ENCODE peak calls at places on chromosomes 11 and 22, in five cellular contexts. One of them, this sample, is unnamed.

GRCh38 chr11:33987975-33988580 is 63.5 kb upstream of the CAPRIN1 start:
- DNase-seq in BJ: no peak
- DNase-seq in left ventricle myocardium inferior: peak
- DNase-seq in A673: peak
- DNase-seq in AG10803: peak
- DNase-seq in this sample: peak

GRCh38 chr11:65476632-65477270 is 22.1 kb upstream of the MALAT1 start:
- DNase-seq in BJ: no peak
- DNase-seq in left ventricle myocardium inferior: no peak
- DNase-seq in A673: no peak
- DNase-seq in AG10803: no peak
- DNase-seq in this sample: no peak

GRCh38 chr11:44179173-44179572 is 83.7 kb downstream of the EXT2 start:
- DNase-seq in BJ: peak
- DNase-seq in AG10803: peak
- DNase-seq in A673: peak
- DNase-seq in left ventricle myocardium inferior: no peak
- DNase-seq in this sample: peak

GRCh38 chr11:13238879-13239514 is 38.6 kb upstream of the BMAL1 start:
- DNase-seq in left ventricle myocardium inferior: peak
- DNase-seq in A673: peak
- DNase-seq in AG10803: peak
- DNase-seq in BJ: no peak
- DNase-seq in this sample: peak

GRCh38 chr11:108733479-108734116 is 68.7 kb downstream of the DDX10 start:
- DNase-seq in A673: peak
- DNase-seq in AG10803: peak
- DNase-seq in left ventricle myocardium inferior: no peak
- DNase-seq in BJ: peak
- DNase-seq in this sample: peak

GRCh38 chr11:33564856-33565453 is 135.7 kb downstream of the C11orf91 start:
- DNase-seq in A673: no peak
- DNase-seq in left ventricle myocardium inferior: no peak
- DNase-seq in BJ: no peak
- DNase-seq in AG10803: no peak
- DNase-seq in this sample: no peak

GRCh38 chr22:49699928-49700498 is 127.7 kb downstream of the BRD1 start:
- DNase-seq in A673: no peak
- DNase-seq in left ventricle myocardium inferior: no peak
- DNase-seq in AG10803: no peak
- DNase-seq in BJ: no peak
- DNase-seq in this sample: no peak

GRCh38 chr11:134126197-134126822 is 57.4 kb downstream of the JAM3 start:
- DNase-seq in A673: no peak
- DNase-seq in left ventricle myocardium inferior: no peak
- DNase-seq in BJ: peak
- DNase-seq in AG10803: peak
- DNase-seq in this sample: peak

GRCh38 chr22:27213766-27214581 is 556.6 kb downstream of the MIAT start:
- DNase-seq in BJ: no peak
- DNase-seq in A673: no peak
- DNase-seq in AG10803: peak
- DNase-seq in left ventricle myocardium inferior: peak
- DNase-seq in this sample: peak

GRCh38 chr11:14636119-14636518 is 7.5 kb upstream of the PDE3B start:
- DNase-seq in A673: no peak
- DNase-seq in AG10803: no peak
- DNase-seq in BJ: no peak
- DNase-seq in left ventricle myocardium inferior: no peak
- DNase-seq in this sample: no peak

GRCh38 chr11:22957890-22958289 is 97.6 kb upstream of the CCDC179 start:
- DNase-seq in left ventricle myocardium inferior: no peak
- DNase-seq in AG10803: no peak
- DNase-seq in A673: peak
- DNase-seq in BJ: no peak
- DNase-seq in this sample: no peak

GRCh38 chr11:45332486-45332934 is 46.4 kb upstream of the SYT13 start:
- DNase-seq in AG10803: peak
- DNase-seq in A673: peak
- DNase-seq in left ventricle myocardium inferior: no peak
- DNase-seq in BJ: no peak
- DNase-seq in this sample: peak

GRCh38 chr11:132452616-132453015 is 1079.7 kb downstream of the OPCML start:
- DNase-seq in AG10803: no peak
- DNase-seq in left ventricle myocardium inferior: no peak
- DNase-seq in BJ: no peak
- DNase-seq in A673: no peak
- DNase-seq in this sample: no peak

GRCh38 chr11:72773696-72774095 is 20.2 kb downstream of the STARD10 start:
- DNase-seq in BJ: no peak
- DNase-seq in AG10803: no peak
- DNase-seq in A673: no peak
- DNase-seq in left ventricle myocardium inferior: no peak
- DNase-seq in this sample: peak

GRCh38 chr11:56910785-56911184 is 77.9 kb upstream of the OR5AK2 start:
- DNase-seq in A673: no peak
- DNase-seq in AG10803: no peak
- DNase-seq in left ventricle myocardium inferior: no peak
- DNase-seq in BJ: no peak
- DNase-seq in this sample: no peak

GRCh38 chr11:36300651-36301050 is 4.6 kb downstream of the PRR5L start:
- DNase-seq in A673: no peak
- DNase-seq in left ventricle myocardium inferior: peak
- DNase-seq in AG10803: peak
- DNase-seq in BJ: no peak
- DNase-seq in this sample: peak

GRCh38 chr11:97717922-97718321 is 1302.8 kb upstream of the CNTN5 start:
- DNase-seq in left ventricle myocardium inferior: no peak
- DNase-seq in A673: no peak
- DNase-seq in BJ: no peak
- DNase-seq in AG10803: no peak
- DNase-seq in this sample: no peak

GRCh38 chr11:85595285-85595884 is 31.8 kb downstream of the DLG2 start:
- DNase-seq in AG10803: peak
- DNase-seq in A673: peak
- DNase-seq in BJ: peak
- DNase-seq in left ventricle myocardium inferior: no peak
- DNase-seq in this sample: peak

GRCh38 chr22:37427128-37427710 is at the start of gene ELFN2:
- DNase-seq in BJ: no peak
- DNase-seq in left ventricle myocardium inferior: no peak
- DNase-seq in AG10803: peak
- DNase-seq in A673: no peak
- DNase-seq in this sample: peak

GRCh38 chr11:70842256-70842655 is 410.1 kb downstream of the SHANK2 start:
- DNase-seq in left ventricle myocardium inferior: no peak
- DNase-seq in AG10803: no peak
- DNase-seq in BJ: no peak
- DNase-seq in A673: no peak
- DNase-seq in this sample: no peak

GRCh38 chr11:109772846-109773400 is 320.3 kb upstream of the ZC3H12C start:
- DNase-seq in BJ: no peak
- DNase-seq in AG10803: no peak
- DNase-seq in left ventricle myocardium inferior: no peak
- DNase-seq in A673: no peak
- DNase-seq in this sample: no peak

GRCh38 chr22:27487600-27488450 is 313.7 kb downstream of the MN1 start:
- DNase-seq in AG10803: no peak
- DNase-seq in BJ: no peak
- DNase-seq in A673: no peak
- DNase-seq in left ventricle myocardium inferior: no peak
- DNase-seq in this sample: peak

GRCh38 chr11:10155793-10156490 is 138.1 kb downstream of the SBF2 start:
- DNase-seq in A673: no peak
- DNase-seq in left ventricle myocardium inferior: no peak
- DNase-seq in BJ: no peak
- DNase-seq in AG10803: no peak
- DNase-seq in this sample: no peak

GRCh38 chr11:16382638-16383380 is 26.5 kb upstream of the SOX6 start:
- DNase-seq in A673: peak
- DNase-seq in BJ: peak
- DNase-seq in AG10803: peak
- DNase-seq in left ventricle myocardium inferior: no peak
- DNase-seq in this sample: peak

GRCh38 chr22:41021039-41021654 is 70.0 kb downstream of the RBX1 start:
- DNase-seq in A673: peak
- DNase-seq in AG10803: no peak
- DNase-seq in BJ: no peak
- DNase-seq in left ventricle myocardium inferior: peak
- DNase-seq in this sample: no peak

GRCh38 chr11:60970369-60970774 is 1.1 kb upstream of the CD6 start:
- DNase-seq in A673: peak
- DNase-seq in left ventricle myocardium inferior: peak
- DNase-seq in AG10803: peak
- DNase-seq in BJ: no peak
- DNase-seq in this sample: peak

GRCh38 chr11:9906043-9906791 is 242.3 kb downstream of the SWAP70 start:
- DNase-seq in BJ: peak
- DNase-seq in A673: peak
- DNase-seq in left ventricle myocardium inferior: no peak
- DNase-seq in AG10803: peak
- DNase-seq in this sample: peak

GRCh38 chr22:49545606-49546005 is 282.1 kb downstream of the BRD1 start:
- DNase-seq in left ventricle myocardium inferior: no peak
- DNase-seq in BJ: no peak
- DNase-seq in A673: no peak
- DNase-seq in AG10803: no peak
- DNase-seq in this sample: no peak

GRCh38 chr11:78666675-78667129 is 92.0 kb upstream of the NARS2 start:
- DNase-seq in BJ: no peak
- DNase-seq in A673: no peak
- DNase-seq in left ventricle myocardium inferior: no peak
- DNase-seq in AG10803: peak
- DNase-seq in this sample: no peak

GRCh38 chr11:121889931-121890330 is 226.1 kb downstream of the BLID start:
- DNase-seq in AG10803: peak
- DNase-seq in left ventricle myocardium inferior: no peak
- DNase-seq in A673: no peak
- DNase-seq in BJ: no peak
- DNase-seq in this sample: peak

GRCh38 chr11:44746894-44747293 is 20.1 kb downstream of the TSPAN18 start:
- DNase-seq in AG10803: peak
- DNase-seq in A673: no peak
- DNase-seq in left ventricle myocardium inferior: peak
- DNase-seq in BJ: no peak
- DNase-seq in this sample: no peak

GRCh38 chr11:94786264-94787126 is 18.3 kb downstream of the AMOTL1 start:
- DNase-seq in A673: peak
- DNase-seq in BJ: no peak
- DNase-seq in AG10803: peak
- DNase-seq in left ventricle myocardium inferior: no peak
- DNase-seq in this sample: peak

DNA sequence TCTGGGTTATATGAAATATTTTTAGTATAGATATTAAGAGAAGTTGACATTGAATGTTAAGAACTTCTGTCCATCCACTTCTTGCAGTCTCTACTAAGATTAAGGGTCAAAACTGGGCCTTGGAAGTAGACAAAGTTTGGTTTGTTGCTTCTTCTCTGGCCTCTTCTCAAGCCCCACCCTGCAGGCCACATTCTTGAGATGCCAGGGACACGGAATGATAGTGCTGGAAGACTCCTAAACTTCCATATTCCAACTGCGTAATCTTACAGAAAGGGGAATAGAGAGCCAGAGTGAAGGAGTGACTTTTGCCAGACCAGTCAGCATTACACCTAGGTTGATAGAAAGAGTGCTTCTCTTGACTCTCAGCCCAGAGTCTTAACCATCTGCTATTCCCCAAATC is 136.3 kb upstream of the SYN3 start:
- DNase-seq in BJ: no peak
- DNase-seq in left ventricle myocardium inferior: no peak
- DNase-seq in AG10803: no peak
- DNase-seq in A673: no peak
- DNase-seq in this sample: no peak
- TF ChIP-seq CTCF in BJ: no peak
- TF ChIP-seq CTCF in left ventricle myocardium inferior: no peak
- TF ChIP-seq CTCF in AG10803: no peak
- TF ChIP-seq CTCF in A673: no peak
- TF ChIP-seq CTCF in this sample: no peak

DNA sequence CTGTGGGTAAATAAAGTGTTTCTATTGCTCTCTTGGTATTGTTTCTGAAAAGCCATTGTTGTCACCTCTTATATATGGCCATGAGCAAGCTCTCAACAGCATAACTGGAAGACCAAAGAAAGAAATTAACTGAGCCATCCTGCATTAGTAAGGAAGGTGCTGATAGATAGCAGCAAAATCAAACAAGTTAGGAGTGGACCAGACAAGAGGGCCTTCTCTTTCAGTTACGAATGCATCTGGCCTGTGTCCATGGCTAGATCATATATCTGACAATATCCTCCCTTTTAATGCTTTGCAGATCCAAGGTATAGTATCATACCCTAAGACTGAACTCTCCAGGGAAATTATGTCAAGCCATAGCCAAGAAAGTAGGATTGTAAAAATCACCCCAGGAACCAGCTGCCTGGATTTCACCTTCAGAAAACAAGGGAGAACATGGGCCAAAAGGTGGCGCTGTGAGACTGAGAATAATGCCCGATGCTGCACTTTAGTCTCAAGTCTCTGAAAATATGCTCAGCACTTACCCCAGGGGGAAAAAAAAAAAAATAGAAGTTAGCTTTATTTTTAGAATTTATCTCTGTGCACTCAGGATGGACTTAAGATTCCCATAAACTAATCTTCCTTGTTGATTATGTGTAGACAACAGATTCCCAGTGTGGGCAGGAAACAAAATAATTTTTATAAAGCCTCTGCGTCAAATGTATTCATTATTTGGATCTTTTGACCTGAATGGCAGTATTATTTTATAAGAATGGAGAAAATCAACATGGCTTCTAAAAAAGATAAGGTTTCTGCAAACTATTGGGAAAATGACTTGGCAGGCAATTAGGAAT is 415.1 kb downstream of the ETS1 start:
- DNase-seq in AG10803: peak
- DNase-seq in A673: peak
- DNase-seq in left ventricle myocardium inferior: peak
- DNase-seq in BJ: peak
- DNase-seq in this sample: peak
- TF ChIP-seq CTCF in AG10803: peak
- TF ChIP-seq CTCF in A673: peak
- TF ChIP-seq CTCF in left ventricle myocardium inferior: peak
- TF ChIP-seq CTCF in BJ: peak
- TF ChIP-seq CTCF in this sample: peak

GRCh38 chr22:19705181-19705934 is 8.9 kb upstream of the SEPTIN5 start:
- DNase-seq in AG10803: no peak
- DNase-seq in BJ: no peak
- DNase-seq in left ventricle myocardium inferior: no peak
- DNase-seq in A673: peak
- DNase-seq in this sample: no peak
- TF ChIP-seq CTCF in AG10803: no peak
- TF ChIP-seq CTCF in BJ: peak
- TF ChIP-seq CTCF in left ventricle myocardium inferior: no peak
- TF ChIP-seq CTCF in A673: peak
- TF ChIP-seq CTCF in this sample: peak

DNA sequence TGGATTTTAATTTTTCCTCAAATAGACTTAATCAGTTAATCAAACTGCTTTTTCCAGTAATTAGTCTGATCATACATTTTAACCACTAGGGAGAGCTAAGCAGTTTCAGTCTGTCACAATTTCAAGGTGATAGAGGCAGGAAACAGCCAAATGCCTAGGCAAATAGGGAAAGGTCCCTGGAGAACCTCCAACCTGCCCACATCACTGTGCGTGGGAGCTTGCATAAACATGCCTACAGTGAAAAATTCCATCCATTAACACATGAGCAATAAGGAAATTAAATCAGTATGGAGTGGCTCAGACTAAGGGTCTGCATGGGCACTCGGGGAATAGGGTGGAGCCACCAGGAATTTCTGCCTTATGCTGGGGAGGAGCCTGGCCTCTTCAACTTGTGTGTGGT is 74.6 kb downstream of the AASDHPPT start:
- DNase-seq in A673: no peak
- DNase-seq in AG10803: peak
- DNase-seq in BJ: peak
- DNase-seq in left ventricle myocardium inferior: no peak
- DNase-seq in this sample: no peak
- TF ChIP-seq CTCF in A673: peak
- TF ChIP-seq CTCF in AG10803: peak
- TF ChIP-seq CTCF in BJ: peak
- TF ChIP-seq CTCF in left ventricle myocardium inferior: no peak
- TF ChIP-seq CTCF in this sample: peak